ENCODE peak calls at places on chromosomes 6 and 20, in eight cellular contexts. One of them, this sample, is unnamed.

GRCh38 chr6:37051138-37052026 is 45.9 kb downstream of the FGD2 start:
- DNase-seq in neuronal stem cell: peak; percentile 75
- DNase-seq in right lobe of liver: peak; percentile 92
- DNase-seq in cardiac muscle cell: peak; percentile 86
- DNase-seq in right cardiac atrium: peak; percentile 97
- DNase-seq in colonic mucosa: peak; percentile 94
- DNase-seq in MM.1S: peak; percentile 87
- DNase-seq in left ventricle myocardium inferior: peak; percentile 92
- DNase-seq in this sample: peak; percentile 95

GRCh38 chr20:50540620-50541605 is 30.7 kb downstream of the PTPN1 start:
- DNase-seq in neuronal stem cell: no peak
- DNase-seq in right lobe of liver: no peak
- DNase-seq in cardiac muscle cell: peak; percentile 19
- DNase-seq in right cardiac atrium: no peak
- DNase-seq in colonic mucosa: no peak
- DNase-seq in MM.1S: no peak
- DNase-seq in left ventricle myocardium inferior: no peak
- DNase-seq in this sample: no peak

GRCh38 chr6:36815962-36816735 is 23.1 kb downstream of the CPNE5 start:
- DNase-seq in neuronal stem cell: no peak
- DNase-seq in right lobe of liver: no peak
- DNase-seq in cardiac muscle cell: no peak
- DNase-seq in right cardiac atrium: no peak
- DNase-seq in colonic mucosa: no peak
- DNase-seq in MM.1S: no peak
- DNase-seq in left ventricle myocardium inferior: no peak
- DNase-seq in this sample: no peak

GRCh38 chr6:7461416-7461815 is 71.8 kb downstream of the RIOK1 start:
- DNase-seq in neuronal stem cell: no peak
- DNase-seq in right lobe of liver: no peak
- DNase-seq in cardiac muscle cell: no peak
- DNase-seq in right cardiac atrium: no peak
- DNase-seq in colonic mucosa: no peak
- DNase-seq in MM.1S: no peak
- DNase-seq in left ventricle myocardium inferior: no peak
- DNase-seq in this sample: no peak

GRCh38 chr6:52139985-52140680 is 46.0 kb upstream of the IL17A start:
- DNase-seq in neuronal stem cell: no peak
- DNase-seq in right lobe of liver: no peak
- DNase-seq in cardiac muscle cell: no peak
- DNase-seq in right cardiac atrium: no peak
- DNase-seq in colonic mucosa: no peak
- DNase-seq in MM.1S: no peak
- DNase-seq in left ventricle myocardium inferior: no peak
- DNase-seq in this sample: no peak

GRCh38 chr20:39850236-39850635 is 838.8 kb downstream of the MAFB start:
- DNase-seq in neuronal stem cell: no peak
- DNase-seq in right lobe of liver: no peak
- DNase-seq in cardiac muscle cell: no peak
- DNase-seq in right cardiac atrium: no peak
- DNase-seq in colonic mucosa: no peak
- DNase-seq in MM.1S: no peak
- DNase-seq in left ventricle myocardium inferior: no peak
- DNase-seq in this sample: no peak

GRCh38 chr20:63331741-63332400 is 29.3 kb downstream of the CHRNA4 start:
- DNase-seq in neuronal stem cell: no peak
- DNase-seq in right lobe of liver: no peak
- DNase-seq in cardiac muscle cell: no peak
- DNase-seq in right cardiac atrium: no peak
- DNase-seq in colonic mucosa: no peak
- DNase-seq in MM.1S: no peak
- DNase-seq in left ventricle myocardium inferior: no peak
- DNase-seq in this sample: no peak

GRCh38 chr6:161038229-161039003 is 46.8 kb downstream of the MAP3K4 start:
- DNase-seq in neuronal stem cell: no peak
- DNase-seq in right lobe of liver: no peak
- DNase-seq in cardiac muscle cell: no peak
- DNase-seq in right cardiac atrium: peak; percentile 33
- DNase-seq in colonic mucosa: peak; percentile 38
- DNase-seq in MM.1S: no peak
- DNase-seq in left ventricle myocardium inferior: peak; percentile 24
- DNase-seq in this sample: no peak

GRCh38 chr20:38222231-38222922 is 38.2 kb downstream of the KIAA1755 start:
- DNase-seq in neuronal stem cell: peak; percentile 73
- DNase-seq in right lobe of liver: peak; percentile 78
- DNase-seq in cardiac muscle cell: peak; percentile 78
- DNase-seq in right cardiac atrium: peak; percentile 83
- DNase-seq in colonic mucosa: peak; percentile 76
- DNase-seq in MM.1S: peak; percentile 54
- DNase-seq in left ventricle myocardium inferior: peak; percentile 64
- DNase-seq in this sample: peak; percentile 65

GRCh38 chr20:12528591-12529041 is 480.2 kb upstream of the SPTLC3 start:
- DNase-seq in neuronal stem cell: no peak
- DNase-seq in right lobe of liver: no peak
- DNase-seq in cardiac muscle cell: no peak
- DNase-seq in right cardiac atrium: no peak
- DNase-seq in colonic mucosa: no peak
- DNase-seq in MM.1S: no peak
- DNase-seq in left ventricle myocardium inferior: no peak
- DNase-seq in this sample: no peak

GRCh38 chr6:131636880-131637792 is at the start of gene ENPP3:
- DNase-seq in neuronal stem cell: no peak
- DNase-seq in right lobe of liver: no peak
- DNase-seq in cardiac muscle cell: no peak
- DNase-seq in right cardiac atrium: no peak
- DNase-seq in colonic mucosa: no peak
- DNase-seq in MM.1S: no peak
- DNase-seq in left ventricle myocardium inferior: no peak
- DNase-seq in this sample: no peak

GRCh38 chr6:137487947-137488735 is 6.1 kb downstream of the OLIG3 start:
- DNase-seq in neuronal stem cell: peak; percentile 38
- DNase-seq in right lobe of liver: no peak
- DNase-seq in cardiac muscle cell: no peak
- DNase-seq in right cardiac atrium: no peak
- DNase-seq in colonic mucosa: no peak
- DNase-seq in MM.1S: no peak
- DNase-seq in left ventricle myocardium inferior: no peak
- DNase-seq in this sample: no peak

GRCh38 chr20:44701116-44701865 is 13.9 kb upstream of the CCN5 start:
- DNase-seq in neuronal stem cell: no peak
- DNase-seq in right lobe of liver: no peak
- DNase-seq in cardiac muscle cell: peak; percentile 56
- DNase-seq in right cardiac atrium: no peak
- DNase-seq in colonic mucosa: no peak
- DNase-seq in MM.1S: no peak
- DNase-seq in left ventricle myocardium inferior: no peak
- DNase-seq in this sample: no peak

GRCh38 chr6:105795913-105796517 is 290.1 kb upstream of the PRDM1 start:
- DNase-seq in neuronal stem cell: no peak
- DNase-seq in right lobe of liver: no peak
- DNase-seq in cardiac muscle cell: no peak
- DNase-seq in right cardiac atrium: no peak
- DNase-seq in colonic mucosa: no peak
- DNase-seq in MM.1S: no peak
- DNase-seq in left ventricle myocardium inferior: no peak
- DNase-seq in this sample: peak; percentile 49

GRCh38 chr20:38728911-38729642 is 4.8 kb downstream of the SLC32A1 start:
- DNase-seq in neuronal stem cell: no peak
- DNase-seq in right lobe of liver: no peak
- DNase-seq in cardiac muscle cell: no peak
- DNase-seq in right cardiac atrium: no peak
- DNase-seq in colonic mucosa: no peak
- DNase-seq in MM.1S: no peak
- DNase-seq in left ventricle myocardium inferior: no peak
- DNase-seq in this sample: no peak

GRCh38 chr20:61866165-61866564 is 199.5 kb downstream of the TAF4 start:
- DNase-seq in neuronal stem cell: no peak
- DNase-seq in right lobe of liver: no peak
- DNase-seq in cardiac muscle cell: no peak
- DNase-seq in right cardiac atrium: peak; percentile 4
- DNase-seq in colonic mucosa: no peak
- DNase-seq in MM.1S: no peak
- DNase-seq in left ventricle myocardium inferior: no peak
- DNase-seq in this sample: no peak

GRCh38 chr20:61861858-61862257 is 203.8 kb downstream of the TAF4 start:
- DNase-seq in neuronal stem cell: no peak
- DNase-seq in right lobe of liver: no peak
- DNase-seq in cardiac muscle cell: no peak
- DNase-seq in right cardiac atrium: no peak
- DNase-seq in colonic mucosa: no peak
- DNase-seq in MM.1S: no peak
- DNase-seq in left ventricle myocardium inferior: no peak
- DNase-seq in this sample: no peak

GRCh38 chr20:61865353-61865752 is 200.3 kb downstream of the TAF4 start:
- DNase-seq in neuronal stem cell: no peak
- DNase-seq in right lobe of liver: no peak
- DNase-seq in cardiac muscle cell: no peak
- DNase-seq in right cardiac atrium: no peak
- DNase-seq in colonic mucosa: no peak
- DNase-seq in MM.1S: no peak
- DNase-seq in left ventricle myocardium inferior: no peak
- DNase-seq in this sample: no peak

GRCh38 chr20:61861054-61861841 is 204.4 kb downstream of the TAF4 start:
- DNase-seq in neuronal stem cell: no peak
- DNase-seq in right lobe of liver: no peak
- DNase-seq in cardiac muscle cell: no peak
- DNase-seq in right cardiac atrium: peak; percentile 44
- DNase-seq in colonic mucosa: no peak
- DNase-seq in MM.1S: no peak
- DNase-seq in left ventricle myocardium inferior: no peak
- DNase-seq in this sample: no peak

GRCh38 chr20:61864481-61864880 is 201.2 kb downstream of the TAF4 start:
- DNase-seq in neuronal stem cell: no peak
- DNase-seq in right lobe of liver: no peak
- DNase-seq in cardiac muscle cell: no peak
- DNase-seq in right cardiac atrium: peak; percentile 25
- DNase-seq in colonic mucosa: no peak
- DNase-seq in MM.1S: no peak
- DNase-seq in left ventricle myocardium inferior: no peak
- DNase-seq in this sample: no peak
- H3K4me3 ChIP-seq in neuronal stem cell: no peak overlapping the region
- H3K4me3 ChIP-seq in right lobe of liver: no peak overlapping the region
- H3K4me3 ChIP-seq in cardiac muscle cell: no peak overlapping the region
- H3K4me3 ChIP-seq in right cardiac atrium: no peak overlapping the region
- H3K4me3 ChIP-seq in colonic mucosa: no peak overlapping the region
- H3K4me3 ChIP-seq in MM.1S: no peak overlapping the region
- H3K4me3 ChIP-seq in left ventricle myocardium inferior: no peak overlapping the region
- H3K4me3 ChIP-seq in this sample: no peak overlapping the region

GRCh38 chr6:148295261-148295887 is 47.3 kb upstream of the SASH1 start:
- DNase-seq in neuronal stem cell: no peak
- DNase-seq in right lobe of liver: no peak
- DNase-seq in cardiac muscle cell: peak; percentile 15
- DNase-seq in right cardiac atrium: no peak
- DNase-seq in colonic mucosa: no peak
- DNase-seq in MM.1S: no peak
- DNase-seq in left ventricle myocardium inferior: no peak
- DNase-seq in this sample: no peak
- H3K4me1 ChIP-seq in neuronal stem cell: peaks cover 9% of the 10 kb centered on the region
- H3K4me1 ChIP-seq in right lobe of liver: no peaks in the 10 kb centered on the region
- H3K4me1 ChIP-seq in cardiac muscle cell: peaks cover 9% of the 10 kb centered on the region
- H3K4me1 ChIP-seq in right cardiac atrium: no peaks in the 10 kb centered on the region
- H3K4me1 ChIP-seq in colonic mucosa: no peaks in the 10 kb centered on the region
- H3K4me1 ChIP-seq in MM.1S: no peaks in the 10 kb centered on the region
- H3K4me1 ChIP-seq in left ventricle myocardium inferior: peaks cover 41% of the 10 kb centered on the region
- H3K4me1 ChIP-seq in this sample: no peaks in the 10 kb centered on the region

DNA sequence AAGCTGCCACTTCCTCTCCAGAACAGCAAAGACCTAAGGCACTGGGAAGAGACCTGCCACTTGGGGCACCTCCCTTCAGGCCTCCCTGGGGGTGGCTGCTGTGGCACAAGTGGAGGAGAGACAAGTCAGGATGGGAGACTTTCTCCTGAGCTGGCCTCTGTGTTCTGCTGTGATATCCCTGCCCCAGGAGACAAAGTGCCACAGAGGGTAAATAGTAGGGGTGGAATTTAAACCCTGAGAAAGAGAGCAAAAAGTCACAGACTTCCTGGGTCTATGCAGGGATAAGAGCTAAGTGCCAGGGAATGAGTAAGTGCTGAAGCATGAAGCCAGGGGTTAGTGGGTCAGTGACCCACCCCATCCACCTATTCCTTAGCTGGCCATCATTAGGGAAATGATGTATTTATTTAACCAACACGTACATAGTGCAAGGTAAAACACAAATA is 84.2 kb downstream of the MRPL14 start:
- DNase-seq in neuronal stem cell: no peak
- DNase-seq in right lobe of liver: no peak
- DNase-seq in cardiac muscle cell: no peak
- DNase-seq in right cardiac atrium: no peak
- DNase-seq in colonic mucosa: no peak
- DNase-seq in MM.1S: no peak
- DNase-seq in left ventricle myocardium inferior: no peak
- DNase-seq in this sample: peak; percentile 5
- H3K27ac ChIP-seq in neuronal stem cell: peak overlapping the region; percentile 71
- H3K27ac ChIP-seq in right lobe of liver: peak overlapping the region; percentile 32
- H3K27ac ChIP-seq in cardiac muscle cell: peak overlapping the region; percentile 70
- H3K27ac ChIP-seq in right cardiac atrium: no peak overlapping the region
- H3K27ac ChIP-seq in colonic mucosa: no peak overlapping the region
- H3K27ac ChIP-seq in MM.1S: no peak overlapping the region
- H3K27ac ChIP-seq in left ventricle myocardium inferior: peak overlapping the region; percentile 43
- H3K27ac ChIP-seq in this sample: no peak overlapping the region

GRCh38 chr6:50025258-50025657 is 3.5 kb upstream of the DEFB110 start:
- DNase-seq in neuronal stem cell: no peak
- DNase-seq in right lobe of liver: no peak
- DNase-seq in cardiac muscle cell: no peak
- DNase-seq in right cardiac atrium: no peak
- DNase-seq in colonic mucosa: no peak
- DNase-seq in MM.1S: no peak
- DNase-seq in left ventricle myocardium inferior: no peak
- DNase-seq in this sample: no peak

GRCh38 chr6:50030350-50030749 is 8.6 kb upstream of the DEFB110 start:
- DNase-seq in neuronal stem cell: no peak
- DNase-seq in right lobe of liver: no peak
- DNase-seq in cardiac muscle cell: no peak
- DNase-seq in right cardiac atrium: no peak
- DNase-seq in colonic mucosa: no peak
- DNase-seq in MM.1S: no peak
- DNase-seq in left ventricle myocardium inferior: no peak
- DNase-seq in this sample: peak; percentile 28

DNA sequence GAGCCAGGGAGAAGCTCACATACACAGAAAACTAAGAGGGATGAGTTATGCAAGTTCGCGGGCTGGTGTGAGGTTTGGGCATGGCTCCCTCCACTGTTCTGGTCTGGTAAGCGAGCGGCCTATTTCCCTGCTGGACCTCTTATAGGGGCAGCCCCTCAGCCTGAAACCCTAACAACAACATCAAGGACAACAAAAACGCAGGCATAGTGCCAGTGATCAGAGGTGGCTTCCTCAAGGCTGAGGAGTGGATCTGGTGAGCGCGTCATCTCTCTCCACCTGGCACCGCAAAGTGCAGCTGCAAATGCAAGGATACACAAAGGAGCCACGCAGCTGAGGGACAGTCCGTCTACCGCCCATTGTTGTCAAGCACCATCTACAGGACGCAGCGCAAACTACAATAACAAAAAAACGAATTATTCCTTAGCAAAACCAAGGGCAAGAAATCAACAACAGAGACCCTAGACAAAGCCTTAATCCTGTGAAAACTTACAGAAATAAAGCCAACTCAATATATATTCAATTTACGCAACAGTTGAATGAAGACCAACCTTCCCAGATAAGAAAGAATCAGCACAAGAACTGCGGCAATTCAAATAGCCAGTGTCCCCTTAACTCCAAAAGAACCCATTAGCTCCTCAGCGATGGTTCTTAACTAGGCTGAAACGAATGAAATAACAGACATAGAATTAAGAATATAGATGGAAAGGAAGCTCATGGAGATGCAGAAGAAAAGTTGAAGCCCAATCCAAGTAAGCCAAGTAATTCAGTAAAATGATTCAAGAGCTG is 9.2 kb upstream of the DEFB110 start:
- DNase-seq in neuronal stem cell: peak; percentile 6
- DNase-seq in right lobe of liver: no peak
- DNase-seq in cardiac muscle cell: peak; percentile 27
- DNase-seq in right cardiac atrium: no peak
- DNase-seq in colonic mucosa: no peak
- DNase-seq in MM.1S: no peak
- DNase-seq in left ventricle myocardium inferior: no peak
- DNase-seq in this sample: no peak
- H3K4me3 ChIP-seq in neuronal stem cell: no peak overlapping the region
- H3K4me3 ChIP-seq in right lobe of liver: no peak overlapping the region
- H3K4me3 ChIP-seq in cardiac muscle cell: no peak overlapping the region
- H3K4me3 ChIP-seq in right cardiac atrium: no peak overlapping the region
- H3K4me3 ChIP-seq in colonic mucosa: no peak overlapping the region
- H3K4me3 ChIP-seq in MM.1S: no peak overlapping the region
- H3K4me3 ChIP-seq in left ventricle myocardium inferior: no peak overlapping the region
- H3K4me3 ChIP-seq in this sample: no peak overlapping the region